ENCODE peak calls at places on chromosome 4, in five cellular contexts. One of them, this sample, is unnamed.

GRCh38 chr4:134773497-134774000 is 572.0 kb upstream of the PABPC4L start:
- DNase-seq in GM23248: no peak
- DNase-seq in suprapubic skin: no peak
- DNase-seq in HCT116: no peak
- DNase-seq in lung: no peak
- DNase-seq in this sample: no peak

GRCh38 chr4:151166662-151167061 is 67.2 kb downstream of the RPS3A start:
- DNase-seq in GM23248: no peak
- DNase-seq in suprapubic skin: no peak
- DNase-seq in HCT116: no peak
- DNase-seq in lung: no peak
- DNase-seq in this sample: no peak

GRCh38 chr4:21742326-21742725 is 206.2 kb downstream of the KCNIP4 start:
- DNase-seq in GM23248: peak; percentile 45
- DNase-seq in suprapubic skin: no peak
- DNase-seq in HCT116: no peak
- DNase-seq in lung: no peak
- DNase-seq in this sample: no peak

GRCh38 chr4:117996891-117997290 is 37.4 kb upstream of the NDST3 start:
- DNase-seq in GM23248: no peak
- DNase-seq in suprapubic skin: no peak
- DNase-seq in HCT116: no peak
- DNase-seq in lung: no peak
- DNase-seq in this sample: no peak

GRCh38 chr4:188372856-188373255 is 233.6 kb downstream of the TRIML1 start:
- DNase-seq in GM23248: no peak
- DNase-seq in suprapubic skin: no peak
- DNase-seq in HCT116: peak; percentile 67
- DNase-seq in lung: no peak
- DNase-seq in this sample: no peak

GRCh38 chr4:85475631-85476233 is 782 bp downstream of the ARHGAP24 start:
- DNase-seq in GM23248: peak; percentile 48
- DNase-seq in suprapubic skin: no peak
- DNase-seq in HCT116: no peak
- DNase-seq in lung: no peak
- DNase-seq in this sample: no peak

GRCh38 chr4:8472689-8473197 is 32.2 kb downstream of the TRMT44 start:
- DNase-seq in GM23248: peak; percentile 96
- DNase-seq in suprapubic skin: no peak
- DNase-seq in HCT116: no peak
- DNase-seq in lung: no peak
- DNase-seq in this sample: no peak

GRCh38 chr4:24174622-24175021 is 284.8 kb upstream of the PPARGC1A start:
- DNase-seq in GM23248: peak; percentile 33
- DNase-seq in suprapubic skin: peak; percentile 49
- DNase-seq in HCT116: no peak
- DNase-seq in lung: no peak
- DNase-seq in this sample: no peak

GRCh38 chr4:118287691-118288090 is 65.1 kb downstream of the PRSS12 start:
- DNase-seq in GM23248: no peak
- DNase-seq in suprapubic skin: no peak
- DNase-seq in HCT116: no peak
- DNase-seq in lung: no peak
- DNase-seq in this sample: no peak

GRCh38 chr4:136893638-136894037 is 638.7 kb downstream of the PCDH18 start:
- DNase-seq in GM23248: no peak
- DNase-seq in suprapubic skin: no peak
- DNase-seq in HCT116: no peak
- DNase-seq in lung: no peak
- DNase-seq in this sample: no peak

GRCh38 chr4:113316879-113317278 is 267.4 kb downstream of the ANK2 start:
- DNase-seq in GM23248: no peak
- DNase-seq in suprapubic skin: no peak
- DNase-seq in HCT116: no peak
- DNase-seq in lung: no peak
- DNase-seq in this sample: no peak

GRCh38 chr4:180994722-180995121 is 1248.5 kb upstream of the TENM3 start:
- DNase-seq in GM23248: no peak
- DNase-seq in suprapubic skin: no peak
- DNase-seq in HCT116: no peak
- DNase-seq in lung: no peak
- DNase-seq in this sample: no peak

GRCh38 chr4:145299380-145300076 is 119.1 kb upstream of the OTUD4 start:
- DNase-seq in GM23248: peak; percentile 98
- DNase-seq in suprapubic skin: no peak
- DNase-seq in HCT116: peak; percentile 56
- DNase-seq in lung: no peak
- DNase-seq in this sample: no peak

GRCh38 chr4:159171287-159171686 is 68.4 kb downstream of the RAPGEF2 start:
- DNase-seq in GM23248: peak; percentile 18
- DNase-seq in suprapubic skin: no peak
- DNase-seq in HCT116: no peak
- DNase-seq in lung: no peak
- DNase-seq in this sample: no peak

GRCh38 chr4:162732871-162733270 is 433.8 kb downstream of the NAF1 start:
- DNase-seq in GM23248: no peak
- DNase-seq in suprapubic skin: no peak
- DNase-seq in HCT116: no peak
- DNase-seq in lung: no peak
- DNase-seq in this sample: no peak

DNA sequence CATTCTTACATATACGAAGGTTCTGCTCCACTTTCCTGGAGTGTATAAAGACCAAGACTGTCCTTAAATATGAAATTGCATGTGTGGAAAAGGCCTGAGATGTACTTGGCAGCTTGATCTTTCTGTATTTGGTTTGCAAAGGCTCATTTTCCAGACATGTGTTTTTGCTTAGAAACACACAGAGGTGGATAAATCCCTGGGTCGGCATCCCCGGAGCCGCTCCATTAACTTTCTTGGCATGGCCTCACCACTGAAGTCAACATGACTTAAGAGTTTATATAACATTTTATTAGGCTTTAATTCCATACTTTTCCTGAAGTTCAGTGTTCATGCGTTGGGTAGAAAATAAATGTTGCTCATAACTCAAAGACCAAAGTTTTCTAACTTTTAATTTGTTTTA is 239.3 kb downstream of the LDB2 start:
- DNase-seq in GM23248: peak; percentile 31
- DNase-seq in suprapubic skin: no peak
- DNase-seq in HCT116: no peak
- DNase-seq in lung: no peak
- DNase-seq in this sample: no peak
- H3K4me1 ChIP-seq in GM23248: peaks cover 30% of the 10 kb centered on the region
- H3K4me1 ChIP-seq in suprapubic skin: peaks cover 4% of the 10 kb centered on the region
- H3K4me1 ChIP-seq in HCT116: no peaks in the 10 kb centered on the region
- H3K4me1 ChIP-seq in lung: no peaks in the 10 kb centered on the region
- H3K4me1 ChIP-seq in this sample: peaks cover 1% of the 10 kb centered on the region

GRCh38 chr4:183147983-183148382 is 48.9 kb downstream of the WWC2 start:
- DNase-seq in GM23248: no peak
- DNase-seq in suprapubic skin: no peak
- DNase-seq in HCT116: no peak
- DNase-seq in lung: no peak
- DNase-seq in this sample: no peak

GRCh38 chr4:183146478-183146877 is 47.4 kb downstream of the WWC2 start:
- DNase-seq in GM23248: no peak
- DNase-seq in suprapubic skin: no peak
- DNase-seq in HCT116: no peak
- DNase-seq in lung: no peak
- DNase-seq in this sample: no peak

GRCh38 chr4:183149968-183150539 is 51.0 kb downstream of the WWC2 start:
- DNase-seq in GM23248: no peak
- DNase-seq in suprapubic skin: no peak
- DNase-seq in HCT116: no peak
- DNase-seq in lung: no peak
- DNase-seq in this sample: no peak

GRCh38 chr4:183145773-183146172 is 46.7 kb downstream of the WWC2 start:
- DNase-seq in GM23248: no peak
- DNase-seq in suprapubic skin: no peak
- DNase-seq in HCT116: no peak
- DNase-seq in lung: no peak
- DNase-seq in this sample: no peak

GRCh38 chr4:183147191-183147590 is 48.1 kb downstream of the WWC2 start:
- DNase-seq in GM23248: peak; percentile 39
- DNase-seq in suprapubic skin: no peak
- DNase-seq in HCT116: no peak
- DNase-seq in lung: no peak
- DNase-seq in this sample: no peak
- H3K27me3 ChIP-seq in GM23248: no peaks in the 10 kb centered on the region
- H3K27me3 ChIP-seq in suprapubic skin: no peaks in the 10 kb centered on the region
- H3K27me3 ChIP-seq in HCT116: no peaks in the 10 kb centered on the region
- H3K27me3 ChIP-seq in lung: no peaks in the 10 kb centered on the region
- H3K27me3 ChIP-seq in this sample: no peaks in the 10 kb centered on the region

GRCh38 chr4:147616849-147617172 is 386 bp upstream of the TMEM184C start:
- DNase-seq in GM23248: no peak
- DNase-seq in suprapubic skin: no peak
- DNase-seq in HCT116: no peak
- DNase-seq in lung: no peak
- DNase-seq in this sample: no peak

GRCh38 chr4:147617173-147617840 is at the start of gene TMEM184C:
- DNase-seq in GM23248: peak; percentile 97
- DNase-seq in suprapubic skin: peak; percentile 99
- DNase-seq in HCT116: peak; percentile 90
- DNase-seq in lung: peak; percentile 99
- DNase-seq in this sample: peak; percentile 87

GRCh38 chr4:147620315-147620714 is 3.1 kb downstream of the TMEM184C start:
- DNase-seq in GM23248: no peak
- DNase-seq in suprapubic skin: no peak
- DNase-seq in HCT116: no peak
- DNase-seq in lung: no peak
- DNase-seq in this sample: no peak

GRCh38 chr4:147617841-147618421 is 734 bp downstream of the TMEM184C start:
- DNase-seq in GM23248: no peak
- DNase-seq in suprapubic skin: no peak
- DNase-seq in HCT116: no peak
- DNase-seq in lung: no peak
- DNase-seq in this sample: no peak
- H3K4me3 ChIP-seq in GM23248: peak overlapping the region; percentile 88
- H3K4me3 ChIP-seq in suprapubic skin: peak overlapping the region; percentile 62
- H3K4me3 ChIP-seq in HCT116: peak overlapping the region; percentile 72
- H3K4me3 ChIP-seq in lung: peak overlapping the region; percentile 91
- H3K4me3 ChIP-seq in this sample: peak overlapping the region; percentile 64

GRCh38 chr4:182968917-182969650 is 51.9 kb upstream of the DCTD start:
- DNase-seq in GM23248: no peak
- DNase-seq in suprapubic skin: no peak
- DNase-seq in HCT116: no peak
- DNase-seq in lung: no peak
- DNase-seq in this sample: no peak
- H3K4me1 ChIP-seq in GM23248: peaks cover 6% of the 10 kb centered on the region
- H3K4me1 ChIP-seq in suprapubic skin: peaks cover 5% of the 10 kb centered on the region
- H3K4me1 ChIP-seq in HCT116: no peaks in the 10 kb centered on the region
- H3K4me1 ChIP-seq in lung: peaks cover 4% of the 10 kb centered on the region
- H3K4me1 ChIP-seq in this sample: no peaks in the 10 kb centered on the region

GRCh38 chr4:86544313-86544966 is 49.7 kb upstream of the PTPN13 start:
- DNase-seq in GM23248: no peak
- DNase-seq in suprapubic skin: no peak
- DNase-seq in HCT116: no peak
- DNase-seq in lung: no peak
- DNase-seq in this sample: no peak

GRCh38 chr4:86542319-86543027 is 51.6 kb upstream of the PTPN13 start:
- DNase-seq in GM23248: no peak
- DNase-seq in suprapubic skin: no peak
- DNase-seq in HCT116: no peak
- DNase-seq in lung: no peak
- DNase-seq in this sample: no peak

GRCh38 chr4:86547140-86547539 is 47.0 kb upstream of the PTPN13 start:
- DNase-seq in GM23248: no peak
- DNase-seq in suprapubic skin: no peak
- DNase-seq in HCT116: no peak
- DNase-seq in lung: no peak
- DNase-seq in this sample: no peak

GRCh38 chr4:86543080-86543479 is 51.0 kb upstream of the PTPN13 start:
- DNase-seq in GM23248: no peak
- DNase-seq in suprapubic skin: no peak
- DNase-seq in HCT116: no peak
- DNase-seq in lung: no peak
- DNase-seq in this sample: no peak

GRCh38 chr4:86543560-86544312 is 50.4 kb upstream of the PTPN13 start:
- DNase-seq in GM23248: peak; percentile 51
- DNase-seq in suprapubic skin: no peak
- DNase-seq in HCT116: no peak
- DNase-seq in lung: no peak
- DNase-seq in this sample: no peak
- H3K27me3 ChIP-seq in GM23248: no peaks in the 10 kb centered on the region
- H3K27me3 ChIP-seq in suprapubic skin: no peaks in the 10 kb centered on the region
- H3K27me3 ChIP-seq in HCT116: no peaks in the 10 kb centered on the region
- H3K27me3 ChIP-seq in lung: no peaks in the 10 kb centered on the region
- H3K27me3 ChIP-seq in this sample: no peaks in the 10 kb centered on the region

GRCh38 chr4:156999175-156999517 is 27.5 kb upstream of the PDGFC start:
- DNase-seq in GM23248: peak; percentile 88
- DNase-seq in suprapubic skin: no peak
- DNase-seq in HCT116: peak; percentile 87
- DNase-seq in lung: peak; percentile 77
- DNase-seq in this sample: peak; percentile 47

GRCh38 chr4:157005831-157006230 is 34.2 kb upstream of the PDGFC start:
- DNase-seq in GM23248: no peak
- DNase-seq in suprapubic skin: no peak
- DNase-seq in HCT116: no peak
- DNase-seq in lung: no peak
- DNase-seq in this sample: no peak

GRCh38 chr4:156998500-156999174 is 27.0 kb upstream of the PDGFC start:
- DNase-seq in GM23248: no peak
- DNase-seq in suprapubic skin: no peak
- DNase-seq in HCT116: no peak
- DNase-seq in lung: no peak
- DNase-seq in this sample: no peak

GRCh38 chr4:157005193-157005592 is 33.6 kb upstream of the PDGFC start:
- DNase-seq in GM23248: no peak
- DNase-seq in suprapubic skin: no peak
- DNase-seq in HCT116: no peak
- DNase-seq in lung: no peak
- DNase-seq in this sample: no peak

DNA sequence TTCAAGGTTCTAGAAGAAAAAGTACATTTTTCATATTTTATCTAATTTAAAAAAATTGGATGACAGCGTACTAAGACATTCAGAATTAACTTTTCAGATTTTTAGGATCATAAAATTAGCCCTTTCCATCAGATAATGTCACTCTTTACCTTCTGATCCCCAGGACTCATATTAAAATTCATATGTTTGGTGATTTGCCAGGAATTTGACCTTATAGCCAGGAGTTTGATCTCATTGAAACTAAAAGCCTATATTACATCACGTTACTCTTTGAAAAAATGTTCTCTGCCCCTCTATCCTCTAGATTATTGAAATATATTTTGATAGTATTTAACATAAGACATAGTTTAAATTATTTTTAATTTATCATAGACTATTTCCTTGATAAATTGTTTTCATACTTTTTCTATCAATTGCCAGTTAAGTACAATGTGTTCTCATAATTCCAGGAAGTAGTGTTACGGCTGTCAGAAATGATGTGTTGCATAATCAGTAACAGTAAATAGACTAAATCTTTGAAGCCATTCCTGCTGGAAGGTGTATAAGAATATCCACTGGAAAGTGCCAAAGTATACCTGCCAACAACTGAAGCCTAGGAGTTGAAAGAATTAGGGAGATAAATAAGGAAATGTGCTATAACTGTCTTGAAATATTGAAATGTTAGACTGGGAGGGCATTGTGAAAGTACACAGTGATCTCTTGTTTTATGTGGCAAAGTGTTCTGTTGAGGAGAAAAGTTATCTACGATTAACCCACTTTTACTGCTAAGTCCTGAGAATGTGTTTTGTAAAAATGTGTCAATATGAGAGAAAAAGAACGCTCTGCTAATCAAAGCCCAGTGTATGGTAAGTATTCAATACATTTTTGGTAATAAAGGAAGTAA is 32.9 kb upstream of the PDGFC start:
- DNase-seq in GM23248: no peak
- DNase-seq in suprapubic skin: no peak
- DNase-seq in HCT116: no peak
- DNase-seq in lung: no peak
- DNase-seq in this sample: no peak
- H3K4me3 ChIP-seq in GM23248: no peak overlapping the region
- H3K4me3 ChIP-seq in suprapubic skin: peak overlapping the region; percentile 0
- H3K4me3 ChIP-seq in HCT116: no peak overlapping the region
- H3K4me3 ChIP-seq in lung: no peak overlapping the region
- H3K4me3 ChIP-seq in this sample: no peak overlapping the region

This sample was measured in iPS DF 6.9.